ENCODE peak calls at places on chromosomes 2 and 18, in five cellular contexts. Y, O, H, D and T are unnamed samples.

GRCh38 chr2:20074001-20074648 is 22.7 kb upstream of the LAPTM4A start:
- DNase-seq in O (peak), H (no peak), D (no peak), Y (no peak), T (no peak)

GRCh38 chr2:115739574-115739973 is 1297.1 kb downstream of the DPP10 start:
- DNase-seq in D (no peak), H (no peak), Y (no peak), O (no peak), T (no peak)

GRCh38 chr2:62814132-62814531 is 108.6 kb downstream of the EHBP1 start:
- DNase-seq in H (no peak), Y (peak), D (no peak), O (peak), T (no peak)

GRCh38 chr2:73260338-73260984 is 23.8 kb downstream of the FBXO41 start:
- DNase-seq in H (no peak), Y (peak), D (no peak), O (peak), T (peak)

GRCh38 chr2:240956935-240957655 is 41.3 kb upstream of the SNED1 start:
- DNase-seq in Y (no peak), D (peak), H (no peak), O (no peak), T (no peak)

GRCh38 chr2:100114011-100114433 is 28.4 kb downstream of the AFF3 start:
- DNase-seq in H (no peak), O (no peak), D (no peak), Y (no peak), T (no peak)

GRCh38 chr2:148978736-148979135 is 59.8 kb upstream of the LYPD6B start:
- DNase-seq in O (peak), H (no peak), Y (peak), D (no peak), T (no peak)

GRCh38 chr2:29940706-29941105 is 19.3 kb upstream of the ALK start:
- DNase-seq in D (no peak), O (no peak), Y (peak), H (no peak), T (no peak)

GRCh38 chr2:133959066-133959465 is 294.8 kb upstream of the MGAT5 start:
- DNase-seq in Y (no peak), H (no peak), O (no peak), D (no peak), T (no peak)

GRCh38 chr2:44201648-44202047 is 33.0 kb downstream of the PPM1B start:
- DNase-seq in O (peak), D (no peak), H (no peak), Y (no peak), T (no peak)

GRCh38 chr2:48209214-48209885 is 303.1 kb upstream of the FBXO11 start:
- DNase-seq in H (no peak), Y (peak), D (no peak), O (peak), T (no peak)

GRCh38 chr2:140808816-140809215 is 1322.0 kb downstream of the LRP1B start:
- DNase-seq in D (no peak), O (peak), H (no peak), Y (peak), T (no peak)

GRCh38 chr2:23171108-23171507 is 213.9 kb upstream of the KLHL29 start:
- DNase-seq in Y (no peak), H (no peak), D (no peak), O (no peak), T (no peak)

GRCh38 chr2:157596992-157597681 is 31.5 kb downstream of the ACVR1C start:
- DNase-seq in O (peak), H (no peak), D (peak), Y (peak), T (no peak)

GRCh38 chr18:59748628-59749360 is 51.6 kb upstream of the CCBE1 start:
- DNase-seq in D (no peak), Y (peak), O (peak), H (no peak), T (peak)

GRCh38 chr2:219352448-219353023 is 20.0 kb upstream of the RESP18 start:
- DNase-seq in D (no peak), O (peak), H (no peak), Y (peak), T (peak)

GRCh38 chr2:143954208-143954607 is 565.7 kb downstream of the ZEB2 start:
- DNase-seq in O (peak), D (no peak), Y (peak), H (no peak), T (peak)

GRCh38 chr18:37537868-37538525 is 27.6 kb downstream of the CELF4 start:
- DNase-seq in H (peak), Y (peak), D (peak), O (peak), T (peak)

GRCh38 chr2:234795272-234795920 is 156.4 kb upstream of the SH3BP4 start:
- DNase-seq in Y (peak), O (peak), H (no peak), D (no peak), T (no peak)

GRCh38 chr2:241378816-241379215 is 22.7 kb downstream of the FARP2 start:
- DNase-seq in Y (no peak), O (no peak), D (no peak), H (no peak), T (no peak)

GRCh38 chr2:96436416-96436815 is 68.7 kb downstream of the NEURL3 start:
- DNase-seq in D (no peak), Y (no peak), H (no peak), O (no peak), T (no peak)

GRCh38 chr18:79532690-79533058 is 136.9 kb downstream of the NFATC1 start:
- DNase-seq in D (no peak), Y (no peak), O (no peak), H (no peak), T (no peak)

GRCh38 chr18:62288669-62289016 is 36.5 kb upstream of the TNFRSF11A start:
- DNase-seq in Y (no peak), D (no peak), O (no peak), H (no peak), T (no peak)

DNA sequence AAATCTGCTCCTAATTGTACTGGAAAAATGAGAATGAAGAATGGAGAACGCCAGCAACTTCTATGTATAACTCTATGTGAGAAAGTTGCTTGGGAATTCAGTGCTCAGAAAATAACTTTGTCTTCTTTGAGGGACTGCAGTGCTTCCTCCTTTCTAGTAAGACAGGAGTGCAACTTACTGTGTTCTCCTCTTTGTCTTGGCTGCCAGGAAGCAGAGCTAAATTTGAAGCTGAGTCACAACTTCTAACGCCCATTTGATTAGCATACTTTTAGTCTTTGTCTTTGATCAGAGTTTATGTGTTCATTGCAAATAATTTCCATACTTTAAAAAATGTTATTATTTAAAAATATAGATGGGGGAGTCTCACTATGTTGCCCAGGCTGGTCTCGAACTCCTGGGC is 6.6 kb downstream of the ARHGAP25 start:
- DNase-seq in D (no peak), H (no peak), O (peak), Y (no peak), T (no peak)
- H3K4me3 ChIP-seq in D (no peak), H (no peak), O (no peak), Y (no peak), T (no peak)

GRCh38 chr2:164737612-164738081 is 104.0 kb downstream of the COBLL1 start:
- DNase-seq in Y (peak), O (peak), H (peak), D (peak), T (peak)
- TF ChIP-seq CTCF in Y (peak), O (peak), H (peak), D (peak), T (peak)

DNA sequence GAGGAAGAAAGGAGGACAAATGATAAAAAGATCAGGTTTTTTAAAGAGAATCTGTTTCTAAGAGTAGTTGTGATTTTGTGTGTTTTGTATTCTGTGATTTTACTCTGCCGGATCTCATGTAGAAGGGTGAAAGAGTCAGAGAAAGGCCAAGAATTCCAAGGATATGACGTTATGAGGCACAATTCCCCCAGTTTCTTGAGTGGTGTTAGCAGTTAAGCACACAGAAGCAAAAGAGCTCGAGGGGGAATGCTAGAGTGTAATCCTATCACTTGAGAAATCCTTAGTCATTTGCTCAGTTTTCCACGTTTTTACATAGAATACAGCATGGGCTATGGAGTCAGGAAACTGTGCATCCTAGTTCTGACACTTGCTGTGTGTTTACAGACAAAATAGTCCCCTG is 34.8 kb downstream of the METTL4 start:
- DNase-seq in H (no peak), O (peak), D (no peak), Y (peak), T (no peak)
- H3K4me3 ChIP-seq in H (no peak), O (no peak), D (no peak), Y (no peak), T (no peak)

GRCh38 chr2:2296400-2296799 is 34.7 kb downstream of the MYT1L start:
- DNase-seq in Y (no peak), D (no peak), O (no peak), H (no peak), T (no peak)
- TF ChIP-seq CTCF in Y (no peak), D (no peak), O (no peak), H (no peak), T (no peak)

GRCh38 chr18:49495480-49495879 is 8.4 kb upstream of the C18orf32 start:
- DNase-seq in O (no peak), Y (no peak), H (no peak), D (no peak), T (no peak)
- H3K4me3 ChIP-seq in O (no peak), Y (no peak), H (no peak), D (no peak), T (no peak)

DNA sequence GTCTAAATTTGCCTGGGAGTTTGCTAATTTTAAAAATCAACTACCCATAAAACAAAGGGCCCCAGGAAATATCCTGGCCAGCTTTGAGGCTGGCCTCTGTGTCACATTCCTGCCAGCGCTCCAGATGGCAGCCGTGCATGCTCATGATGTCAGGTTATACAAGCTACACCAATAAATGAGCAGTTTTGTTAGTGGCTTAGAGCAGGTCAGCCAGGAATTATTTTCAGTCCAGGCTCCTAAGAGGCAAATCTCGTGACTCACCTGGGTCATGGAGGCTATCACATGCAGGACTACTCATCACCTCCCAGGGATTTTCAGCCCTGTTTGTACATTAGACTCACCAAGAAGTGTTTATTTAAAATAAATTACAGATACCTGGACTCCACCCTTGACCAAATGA is 31.7 kb downstream of the ABHD3 start:
- DNase-seq in Y (peak), H (no peak), D (no peak), O (peak), T (peak)
- TF ChIP-seq CTCF in Y (no peak), H (no peak), D (no peak), O (no peak), T (no peak)

GRCh38 chr2:161239416-161240109 is 68.7 kb upstream of the PSMD14 start:
- DNase-seq in D (peak), O (no peak), Y (no peak), H (no peak), T (no peak)
- H3K4me3 ChIP-seq in D (no peak), O (no peak), Y (peak), H (no peak), T (no peak)

DNA sequence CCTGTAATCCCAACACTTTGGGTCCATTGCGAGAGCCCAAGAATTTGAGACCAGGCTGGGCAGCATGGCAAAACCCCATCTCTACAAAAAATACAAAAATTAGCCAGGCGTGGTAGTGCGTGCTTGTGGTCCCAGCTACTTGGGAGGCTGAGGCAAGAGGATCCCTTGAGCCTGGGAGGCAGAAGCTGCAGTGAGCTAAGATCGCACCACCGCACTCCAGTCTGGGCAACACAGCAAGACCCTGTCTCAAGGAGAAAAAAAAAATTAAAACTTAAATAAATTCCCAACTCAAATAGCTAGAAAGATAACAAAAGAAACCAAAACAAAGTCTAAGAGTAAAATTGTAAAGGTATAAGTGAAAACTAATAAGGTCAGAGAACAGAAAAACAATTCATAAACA is 6.2 kb downstream of the ASXL2 start:
- DNase-seq in D (no peak), O (no peak), H (no peak), Y (no peak), T (no peak)
- TF ChIP-seq CTCF in D (no peak), O (no peak), H (no peak), Y (no peak), T (no peak)

GRCh38 chr2:221527759-221528444 is 44.2 kb downstream of the EPHA4 start:
- DNase-seq in Y (peak), D (no peak), O (peak), H (no peak), T (no peak)
- H3K4me3 ChIP-seq in Y (no peak), D (no peak), O (no peak), H (no peak), T (no peak)